ENCODE peak calls at places on chromosomes 12 and 14, in four cellular contexts. One of them, this sample, is unnamed.

GRCh38 chr12:64494998-64495729 is 43.2 kb downstream of the TBK1 start:
- DNase-seq in AG04449: no peak
- DNase-seq in endothelial cell: no peak
- DNase-seq in right lobe of liver: no peak
- DNase-seq in this sample: no peak

GRCh38 chr12:26124491-26125450 is at the start of gene BHLHE41:
- DNase-seq in AG04449: no peak
- DNase-seq in right lobe of liver: peak; percentile 50
- DNase-seq in endothelial cell: peak; percentile 67
- DNase-seq in this sample: no peak

GRCh38 chr14:31229638-31230229 is 22.1 kb upstream of the HECTD1 start:
- DNase-seq in right lobe of liver: peak; percentile 55
- DNase-seq in AG04449: peak; percentile 77
- DNase-seq in endothelial cell: no peak
- DNase-seq in this sample: peak; percentile 94

GRCh38 chr14:75128596-75128990 is 1.7 kb upstream of the NEK9 start:
- DNase-seq in endothelial cell: no peak
- DNase-seq in right lobe of liver: no peak
- DNase-seq in AG04449: no peak
- DNase-seq in this sample: no peak

GRCh38 chr12:3236345-3237153 is 159.4 kb downstream of the TSPAN9 start:
- DNase-seq in AG04449: no peak
- DNase-seq in endothelial cell: no peak
- DNase-seq in right lobe of liver: no peak
- DNase-seq in this sample: no peak

GRCh38 chr12:132256646-132257045 is 72.7 kb downstream of the GALNT9 start:
- DNase-seq in right lobe of liver: no peak
- DNase-seq in AG04449: no peak
- DNase-seq in endothelial cell: no peak
- DNase-seq in this sample: no peak

GRCh38 chr12:105431537-105431936 is 101.0 kb downstream of the C12orf75 start:
- DNase-seq in right lobe of liver: no peak
- DNase-seq in endothelial cell: no peak
- DNase-seq in AG04449: no peak
- DNase-seq in this sample: no peak

GRCh38 chr12:67593041-67593870 is 55.3 kb upstream of the DYRK2 start:
- DNase-seq in right lobe of liver: no peak
- DNase-seq in endothelial cell: no peak
- DNase-seq in AG04449: no peak
- DNase-seq in this sample: no peak

GRCh38 chr14:69214376-69214775 is 23.1 kb downstream of the EXD2 start:
- DNase-seq in endothelial cell: no peak
- DNase-seq in AG04449: no peak
- DNase-seq in right lobe of liver: no peak
- DNase-seq in this sample: no peak

DNA sequence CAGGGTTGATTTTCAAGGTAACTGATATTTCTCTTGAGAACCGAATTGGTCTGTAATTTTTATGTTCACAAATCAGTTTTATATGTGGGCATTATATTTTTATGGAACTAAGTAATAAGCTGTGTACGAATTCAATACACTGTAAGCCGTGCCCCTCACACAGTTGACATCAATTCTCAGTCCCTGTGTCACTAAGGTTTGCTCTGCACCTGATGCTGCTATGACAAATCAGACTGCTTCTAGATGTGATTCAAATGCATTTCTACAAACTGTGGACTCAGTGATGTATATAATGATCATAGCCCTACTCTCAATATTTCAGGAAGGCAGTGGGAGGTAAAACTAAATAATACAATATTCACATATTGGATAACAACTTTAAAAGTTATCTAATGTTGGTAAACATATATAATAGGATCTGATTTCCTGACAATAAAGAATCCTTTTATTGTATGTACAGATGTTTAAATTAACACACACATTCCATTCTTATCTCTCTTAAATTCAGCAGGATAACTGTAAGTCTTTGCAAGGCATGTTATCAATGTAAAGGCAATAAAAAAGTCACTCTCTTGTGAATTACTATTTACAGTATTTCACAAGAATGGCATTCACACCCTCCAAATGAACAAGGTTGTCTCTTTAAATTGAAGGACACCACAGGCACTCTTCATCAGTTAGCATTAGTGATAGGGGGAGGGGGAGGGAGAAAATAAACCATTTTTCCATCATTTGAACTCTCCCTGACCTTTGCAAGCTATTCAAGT is 87.2 kb upstream of the SOX5 start:
- DNase-seq in AG04449: no peak
- DNase-seq in right lobe of liver: no peak
- DNase-seq in endothelial cell: no peak
- DNase-seq in this sample: no peak
- TF ChIP-seq CTCF in AG04449: no peak
- TF ChIP-seq CTCF in right lobe of liver: no peak
- TF ChIP-seq CTCF in endothelial cell: no peak
- TF ChIP-seq CTCF in this sample: no peak

GRCh38 chr14:65632487-65632886 is 220.0 kb downstream of the FUT8 start:
- DNase-seq in endothelial cell: no peak
- DNase-seq in right lobe of liver: no peak
- DNase-seq in AG04449: no peak
- DNase-seq in this sample: no peak
- TF ChIP-seq CTCF in endothelial cell: no peak
- TF ChIP-seq CTCF in right lobe of liver: no peak
- TF ChIP-seq CTCF in AG04449: no peak
- TF ChIP-seq CTCF in this sample: no peak

GRCh38 chr12:52691076-52691764 is 11.0 kb upstream of the KRT1 start:
- DNase-seq in endothelial cell: peak; percentile 21
- DNase-seq in right lobe of liver: peak; percentile 27
- DNase-seq in AG04449: no peak
- DNase-seq in this sample: no peak

GRCh38 chr12:52690351-52691075 is 10.3 kb upstream of the KRT1 start:
- DNase-seq in endothelial cell: no peak
- DNase-seq in AG04449: no peak
- DNase-seq in right lobe of liver: no peak
- DNase-seq in this sample: no peak

GRCh38 chr12:52691765-52692150 is 11.6 kb upstream of the KRT1 start:
- DNase-seq in endothelial cell: no peak
- DNase-seq in right lobe of liver: no peak
- DNase-seq in AG04449: no peak
- DNase-seq in this sample: no peak

GRCh38 chr12:52693261-52693660 is 10.1 kb downstream of the KRT77 start:
- DNase-seq in right lobe of liver: no peak
- DNase-seq in endothelial cell: no peak
- DNase-seq in AG04449: no peak
- DNase-seq in this sample: no peak

DNA sequence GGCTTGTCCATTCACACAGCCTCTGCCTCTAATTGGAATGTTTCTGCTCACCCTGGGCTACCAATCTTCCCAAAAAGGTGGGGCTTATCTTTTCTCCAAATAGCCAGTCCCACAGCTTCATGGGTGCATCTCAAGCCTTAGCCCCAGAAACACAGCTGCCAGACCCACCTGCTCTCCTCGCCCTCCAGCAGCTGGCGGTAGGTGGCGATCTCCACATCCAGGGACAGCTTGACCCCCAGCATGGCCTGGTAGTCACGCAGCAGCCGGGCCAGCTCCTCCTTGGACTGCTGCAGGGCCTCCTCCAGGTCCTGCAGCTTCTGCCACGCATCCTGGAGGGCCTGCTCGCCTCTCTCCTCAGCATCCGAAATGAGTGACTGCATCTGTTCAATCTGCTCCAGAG is 11.1 kb downstream of the KRT77 start:
- DNase-seq in endothelial cell: peak; percentile 56
- DNase-seq in AG04449: no peak
- DNase-seq in right lobe of liver: no peak
- DNase-seq in this sample: no peak
- TF ChIP-seq CTCF in endothelial cell: no peak
- TF ChIP-seq CTCF in AG04449: no peak
- TF ChIP-seq CTCF in right lobe of liver: no peak
- TF ChIP-seq CTCF in this sample: no peak

GRCh38 chr12:52528641-52529143 is 8.5 kb upstream of the KRT5 start:
- DNase-seq in endothelial cell: no peak
- DNase-seq in right lobe of liver: no peak
- DNase-seq in AG04449: no peak
- DNase-seq in this sample: no peak
- TF ChIP-seq CTCF in endothelial cell: no peak
- TF ChIP-seq CTCF in right lobe of liver: no peak
- TF ChIP-seq CTCF in AG04449: no peak
- TF ChIP-seq CTCF in this sample: no peak

GRCh38 chr12:45310627-45310968 is 94.7 kb downstream of the ANO6 start:
- DNase-seq in right lobe of liver: no peak
- DNase-seq in endothelial cell: no peak
- DNase-seq in AG04449: no peak
- DNase-seq in this sample: no peak

GRCh38 chr12:45305904-45306303 is 90.0 kb downstream of the ANO6 start:
- DNase-seq in AG04449: no peak
- DNase-seq in endothelial cell: no peak
- DNase-seq in right lobe of liver: no peak
- DNase-seq in this sample: no peak

GRCh38 chr12:45312012-45312411 is 96.1 kb downstream of the ANO6 start:
- DNase-seq in right lobe of liver: no peak
- DNase-seq in endothelial cell: no peak
- DNase-seq in AG04449: no peak
- DNase-seq in this sample: no peak

GRCh38 chr12:45314770-45315169 is 98.9 kb downstream of the ANO6 start:
- DNase-seq in right lobe of liver: no peak
- DNase-seq in endothelial cell: no peak
- DNase-seq in AG04449: no peak
- DNase-seq in this sample: no peak

DNA sequence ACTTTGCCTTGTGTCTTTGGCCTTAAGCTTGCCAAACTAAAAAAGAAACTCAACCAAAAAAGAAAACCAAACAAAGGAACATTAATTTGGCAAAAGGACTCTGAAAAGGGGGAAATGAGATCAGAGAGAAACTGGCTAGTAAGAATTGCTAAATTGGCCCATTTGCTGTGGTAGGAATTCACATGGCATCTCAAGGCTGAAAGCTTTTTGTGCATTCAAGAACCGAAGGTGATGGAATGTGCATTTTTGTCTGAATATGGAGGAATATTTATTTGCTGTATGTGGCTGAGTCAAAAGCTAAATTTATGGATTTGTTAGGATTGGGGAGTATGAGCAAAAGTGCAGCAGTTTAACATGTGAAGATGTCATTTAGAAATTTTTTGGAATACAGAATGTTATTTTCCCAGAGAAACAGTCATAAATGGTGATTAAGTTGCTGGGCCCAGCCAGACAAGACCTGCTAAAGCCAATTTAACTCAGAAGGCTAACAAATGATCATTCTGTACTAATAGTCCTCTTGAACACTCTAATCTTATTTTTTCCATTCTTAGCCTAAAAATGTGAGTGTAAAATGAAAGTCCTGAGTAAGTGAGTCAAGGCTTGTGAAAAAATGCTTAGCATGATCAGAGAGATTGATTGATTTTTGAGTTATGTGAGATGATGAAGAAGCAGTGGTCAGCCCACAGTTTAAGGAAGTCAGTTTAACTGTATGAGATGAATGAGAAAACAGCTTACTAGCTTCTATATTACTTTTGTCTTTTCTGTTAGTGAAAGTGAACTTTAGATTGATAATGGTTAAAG is 94.1 kb downstream of the ANO6 start:
- DNase-seq in endothelial cell: no peak
- DNase-seq in AG04449: peak; percentile 68
- DNase-seq in right lobe of liver: no peak
- DNase-seq in this sample: no peak
- TF ChIP-seq CTCF in endothelial cell: no peak
- TF ChIP-seq CTCF in AG04449: peak; percentile 8
- TF ChIP-seq CTCF in right lobe of liver: no peak
- TF ChIP-seq CTCF in this sample: no peak

GRCh38 chr12:57546438-57547365 is at the start of gene DCTN2:
- DNase-seq in endothelial cell: peak; percentile 89
- DNase-seq in AG04449: peak; percentile 80
- DNase-seq in right lobe of liver: peak; percentile 94
- DNase-seq in this sample: peak; percentile 92
- TF ChIP-seq CTCF in endothelial cell: no peak
- TF ChIP-seq CTCF in AG04449: no peak
- TF ChIP-seq CTCF in right lobe of liver: no peak
- TF ChIP-seq CTCF in this sample: no peak

GRCh38 chr14:70811065-70811464 is 1.8 kb upstream of the MAP3K9 start:
- DNase-seq in endothelial cell: no peak
- DNase-seq in AG04449: no peak
- DNase-seq in right lobe of liver: no peak
- DNase-seq in this sample: no peak
- TF ChIP-seq CTCF in endothelial cell: no peak
- TF ChIP-seq CTCF in AG04449: no peak
- TF ChIP-seq CTCF in right lobe of liver: no peak
- TF ChIP-seq CTCF in this sample: no peak

DNA sequence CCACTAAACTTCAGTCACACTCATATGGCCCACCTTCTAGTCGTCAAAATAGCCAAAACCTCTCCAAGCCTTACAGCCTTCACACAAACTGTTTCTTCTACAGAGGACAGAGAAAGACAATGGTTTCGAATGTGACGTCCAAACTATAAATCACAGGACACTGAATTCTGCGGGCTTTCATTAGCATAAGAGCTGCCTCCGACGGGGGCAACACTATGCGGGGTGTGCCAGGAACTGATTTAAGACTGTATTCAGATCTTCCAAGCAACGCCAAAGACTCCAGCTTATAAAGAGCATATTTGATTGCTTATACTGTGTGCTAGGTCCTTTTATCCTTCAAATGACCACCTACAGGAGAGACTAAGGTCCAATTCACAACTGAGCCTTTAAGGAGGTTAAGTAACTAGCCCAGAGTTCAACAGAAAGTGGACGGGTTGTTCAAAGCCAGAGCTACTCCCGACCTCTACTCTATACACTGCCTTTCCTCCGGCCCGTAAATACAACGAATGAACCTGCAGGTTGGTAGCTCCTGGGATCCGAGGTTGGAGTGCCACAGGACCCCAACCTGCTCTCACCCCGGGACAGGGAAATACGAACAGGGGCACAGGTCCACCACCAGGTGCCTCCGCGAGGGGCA is 574 bp downstream of the L2HGDH start:
- DNase-seq in right lobe of liver: no peak
- DNase-seq in endothelial cell: no peak
- DNase-seq in AG04449: no peak
- DNase-seq in this sample: no peak
- TF ChIP-seq CTCF in right lobe of liver: peak; percentile 47
- TF ChIP-seq CTCF in endothelial cell: no peak
- TF ChIP-seq CTCF in AG04449: peak; percentile 52
- TF ChIP-seq CTCF in this sample: peak; percentile 22

DNA sequence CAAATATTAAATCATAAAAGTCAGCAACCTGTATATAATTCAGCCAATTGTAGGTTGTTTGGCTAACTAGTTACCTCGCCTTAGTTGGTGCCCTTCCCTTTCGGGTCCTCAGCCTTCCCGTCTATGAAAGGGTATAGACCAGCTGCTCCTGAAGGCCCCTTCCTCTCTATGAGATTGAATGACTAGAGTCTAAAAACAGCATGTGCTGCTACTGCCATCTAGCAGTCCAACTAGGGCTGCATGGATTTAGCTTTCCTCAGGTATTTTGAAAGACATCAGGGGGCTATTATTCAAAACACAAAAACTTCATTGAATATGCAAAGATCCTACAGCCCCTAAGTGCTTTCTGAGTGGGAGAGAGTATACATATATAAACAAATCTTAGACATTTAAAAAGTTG is 37.0 kb upstream of the TMEM263 start:
- DNase-seq in AG04449: no peak
- DNase-seq in endothelial cell: peak; percentile 39
- DNase-seq in right lobe of liver: no peak
- DNase-seq in this sample: no peak
- TF ChIP-seq CTCF in AG04449: peak; percentile 42
- TF ChIP-seq CTCF in endothelial cell: no peak
- TF ChIP-seq CTCF in right lobe of liver: peak; percentile 51
- TF ChIP-seq CTCF in this sample: peak; percentile 32

GRCh38 chr12:57173089-57173488 is 25.7 kb upstream of the LRP1-AS start:
- DNase-seq in AG04449: no peak
- DNase-seq in right lobe of liver: no peak
- DNase-seq in endothelial cell: peak; percentile 65
- DNase-seq in this sample: no peak
- TF ChIP-seq CTCF in AG04449: peak; percentile 74
- TF ChIP-seq CTCF in right lobe of liver: peak; percentile 53
- TF ChIP-seq CTCF in endothelial cell: peak; percentile 66
- TF ChIP-seq CTCF in this sample: peak; percentile 59